ENCODE peak calls at places on chromosomes 3 and 15, in nine cellular contexts. W is activated gamma-delta T cell treated with Interleukin-2 at 50 U/mL for 16 hours; R is colonic mucosa; J is GM03348; P is activated naive CD4-positive, alpha-beta T cell treated with anti-CD3 and anti-CD28 coated beads, Interleukin-2, amount 10 ng/mL, durations not matched to agents 7 days and 5 days; B is right lobe of liver; Y is testis; C is H54; E is OCI-LY7. O is an unnamed sample.
A peak's percentile ranks its signal among the peaks of the same experiment; 100 is the strongest.

GRCh38 chr3:50516048-50516871 is 12.8 kb upstream of the CACNA2D2 start:
- DNase-seq in R (peak; percentile 27), E (no peak), B (no peak), C (no peak), Y (peak; percentile 60), J (peak; percentile 29), W (no peak), P (no peak), O (peak; percentile 13)

GRCh38 chr15:43246261-43246764 is 20.4 kb downstream of the TGM5 start:
- DNase-seq in E (no peak), B (no peak), P (no peak), W (no peak), C (no peak), J (no peak), R (no peak), Y (no peak), O (no peak)

GRCh38 chr3:61956236-61956635 is 394.9 kb downstream of the PTPRG start:
- DNase-seq in J (peak; percentile 70), Y (no peak), C (no peak), E (no peak), W (no peak), B (no peak), R (no peak), P (no peak), O (no peak)

GRCh38 chr3:134824676-134825290 is 29.7 kb downstream of the EPHB1 start:
- DNase-seq in C (no peak), B (no peak), J (no peak), P (no peak), R (no peak), W (no peak), E (no peak), Y (peak; percentile 70), O (no peak)

GRCh38 chr15:66429117-66429516 is 42.4 kb downstream of the MAP2K1 start:
- DNase-seq in W (no peak), Y (no peak), J (no peak), P (no peak), B (no peak), C (no peak), R (no peak), E (no peak), O (no peak)

GRCh38 chr3:9078561-9079240 is 115.4 kb upstream of the RAD18 start:
- DNase-seq in W (no peak), P (no peak), J (no peak), Y (no peak), R (no peak), B (no peak), E (no peak), C (no peak), O (no peak)

GRCh38 chr3:194787072-194787471 is 101.4 kb downstream of the FAM43A start:
- DNase-seq in C (no peak), W (no peak), B (no peak), J (no peak), Y (no peak), E (no peak), P (no peak), R (no peak), O (no peak)

GRCh38 chr3:43289401-43289800 is 3.1 kb downstream of the SNRK start:
- DNase-seq in J (peak; percentile 26), Y (no peak), E (no peak), W (no peak), B (no peak), C (no peak), R (no peak), P (no peak), O (no peak)

GRCh38 chr15:57031605-57032004 is 113.2 kb downstream of the TCF12 start:
- DNase-seq in R (no peak), Y (peak; percentile 71), P (no peak), J (no peak), W (no peak), C (no peak), B (no peak), E (peak; percentile 9), O (no peak)

GRCh38 chr15:73647259-73648026 is 14.3 kb upstream of the NPTN start:
- DNase-seq in C (no peak), Y (no peak), E (no peak), P (no peak), J (no peak), W (no peak), R (no peak), B (no peak), O (no peak)

GRCh38 chr15:75508741-75509532 is 57.4 kb upstream of the SIN3A start:
- DNase-seq in P (peak; percentile 43), W (peak; percentile 5), E (peak; percentile 48), J (peak; percentile 53), C (no peak), R (no peak), B (no peak), Y (no peak), O (peak; percentile 8)

GRCh38 chr3:156599475-156599874 is 44.6 kb upstream of the SSR3 start:
- DNase-seq in W (no peak), C (no peak), J (no peak), B (no peak), E (no peak), P (no peak), R (no peak), Y (no peak), O (no peak)

GRCh38 chr3:145259166-145259565 is 901.8 kb downstream of the PLOD2 start:
- DNase-seq in B (no peak), W (no peak), R (no peak), J (no peak), Y (no peak), P (no peak), E (no peak), C (no peak), O (no peak)

GRCh38 chr3:169133178-169134161 is 530.0 kb downstream of the MECOM start:
- DNase-seq in B (no peak), C (no peak), P (no peak), E (no peak), W (no peak), Y (no peak), J (peak; percentile 21), R (no peak), O (no peak)